ENCODE peak calls at places on chromosomes 2 and 18, in ten cellular contexts. R is AG04449; Y is Ammon's horn; U is naive B cell; O is RWPE1; V is heart right ventricle; K is naive thymus-derived CD8-positive, alpha-beta T cell; G is NCI-H460; J is amniotic stem cell; E is left lobe of liver. B is an unnamed sample.

GRCh38 chr2:80073134-80073561 is 231.4 kb downstream of the LRRTM1 start:
- DNase-seq in R (no peak), Y (peak; percentile 84), U (no peak), O (peak; percentile 56), V (peak; percentile 28), K (no peak), G (peak; percentile 54), J (peak; percentile 54), E (no peak), B (peak; percentile 78)

GRCh38 chr2:150047731-150048130 is 439.7 kb downstream of the RND3 start:
- DNase-seq in R (no peak), Y (no peak), U (no peak), O (no peak), V (no peak), K (no peak), G (no peak), J (no peak), E (no peak), B (no peak)

GRCh38 chr2:36965751-36966369 is 476 bp downstream of the STRN start:
- DNase-seq in R (no peak), Y (peak; percentile 29), U (peak; percentile 20), O (peak; percentile 50), V (peak; percentile 57), K (no peak), G (no peak), J (no peak), E (no peak), B (no peak)

GRCh38 chr2:195468771-195469170 is 188.3 kb upstream of the SLC39A10 start:
- DNase-seq in R (no peak), Y (no peak), U (peak; percentile 27), O (no peak), V (no peak), K (no peak), G (no peak), J (no peak), E (no peak), B (no peak)

GRCh38 chr2:224222320-224222719 is 179.6 kb downstream of the FAM124B start:
- DNase-seq in R (no peak), Y (no peak), U (no peak), O (no peak), V (no peak), K (no peak), G (peak; percentile 56), J (no peak), E (no peak), B (no peak)

GRCh38 chr2:228072669-228073068 is 108.8 kb downstream of the SPHKAP start:
- DNase-seq in R (no peak), Y (no peak), U (no peak), O (no peak), V (no peak), K (no peak), G (no peak), J (no peak), E (no peak), B (no peak)

GRCh38 chr2:191846787-191847620 is at the start of gene CAVIN2:
- DNase-seq in R (no peak), Y (no peak), U (no peak), O (peak; percentile 69), V (peak; percentile 88), K (no peak), G (peak; percentile 84), J (peak; percentile 69), E (peak; percentile 53), B (no peak)

GRCh38 chr18:22286576-22286975 is 117.2 kb downstream of the GATA6 start:
- DNase-seq in R (no peak), Y (no peak), U (no peak), O (peak; percentile 58), V (no peak), K (no peak), G (no peak), J (no peak), E (peak; percentile 73), B (no peak)

GRCh38 chr2:67782443-67782842 is 280.4 kb downstream of the C1D start:
- DNase-seq in R (no peak), Y (peak; percentile 57), U (no peak), O (no peak), V (peak; percentile 38), K (no peak), G (no peak), J (no peak), E (no peak), B (no peak)

GRCh38 chr2:120389036-120389391 is 43.1 kb downstream of the INHBB start:
- DNase-seq in R (no peak), Y (no peak), U (no peak), O (no peak), V (no peak), K (no peak), G (no peak), J (no peak), E (peak; percentile 39), B (no peak)

GRCh38 chr2:225008935-225009334 is 33.3 kb downstream of the DOCK10 start:
- DNase-seq in R (no peak), Y (no peak), U (no peak), O (no peak), V (no peak), K (no peak), G (peak; percentile 19), J (no peak), E (no peak), B (peak; percentile 41)

GRCh38 chr2:188773075-188773474 is 201.1 kb upstream of the COL3A1 start:
- DNase-seq in R (no peak), Y (no peak), U (no peak), O (peak; percentile 5), V (no peak), K (no peak), G (no peak), J (no peak), E (no peak), B (no peak)

GRCh38 chr18:57559311-57559710 is 27.2 kb downstream of the FECH start:
- DNase-seq in R (no peak), Y (no peak), U (no peak), O (no peak), V (peak; percentile 59), K (no peak), G (no peak), J (no peak), E (no peak), B (no peak)

GRCh38 chr2:11742317-11742701 is 4.1 kb upstream of the LPIN1 start:
- DNase-seq in R (no peak), Y (no peak), U (no peak), O (no peak), V (no peak), K (no peak), G (no peak), J (no peak), E (no peak), B (no peak)

GRCh38 chr2:85579266-85579935 is 2.0 kb downstream of the VAMP8 start:
- DNase-seq in R (no peak), Y (peak; percentile 43), U (no peak), O (no peak), V (no peak), K (no peak), G (no peak), J (no peak), E (no peak), B (no peak)

GRCh38 chr18:48188609-48189008 is 220.6 kb downstream of the ZBTB7C start:
- DNase-seq in R (no peak), Y (no peak), U (no peak), O (no peak), V (no peak), K (no peak), G (no peak), J (no peak), E (no peak), B (no peak)

B was measured in Jurkat, Clone E6-1.